ENCODE peak calls at places on chromosome 12, in four cellular contexts. M, C, I and D are unnamed samples.

GRCh38 chr12:22287776-22288621 is 46.5 kb downstream of the ST8SIA1 start:
- DNase-seq in M (no peak), C (no peak), I (peak; percentile 70), D (no peak)

GRCh38 chr12:30931222-30931621 is 4.7 kb downstream of the TSPAN11 start:
- DNase-seq in M (no peak), C (no peak), I (no peak), D (no peak)

GRCh38 chr12:120972870-120973543 is 5.3 kb upstream of the HNF1A start:
- DNase-seq in M (peak; percentile 90), C (no peak), I (no peak), D (no peak)

GRCh38 chr12:49808686-49809368 is 19.4 kb downstream of the NCKAP5L start:
- DNase-seq in M (no peak), C (no peak), I (peak; percentile 19), D (no peak)

GRCh38 chr12:116442981-116443380 is 116.2 kb upstream of the MAP1LC3B2 start:
- DNase-seq in M (no peak), C (no peak), I (peak; percentile 72), D (no peak)

GRCh38 chr12:54786081-54786480 is 68.2 kb upstream of the MUCL1 start:
- DNase-seq in M (no peak), C (no peak), I (no peak), D (no peak)

GRCh38 chr12:42935756-42936155 is 346.2 kb upstream of the PRICKLE1 start:
- DNase-seq in M (no peak), C (no peak), I (peak; percentile 78), D (no peak)

GRCh38 chr12:113633678-113634332 is 162.1 kb upstream of the LHX5 start:
- DNase-seq in M (no peak), C (no peak), I (no peak), D (no peak)

GRCh38 chr12:131673519-131674265 is 37.2 kb upstream of the SFSWAP start:
- DNase-seq in M (no peak), C (no peak), I (peak; percentile 10), D (no peak)

GRCh38 chr12:66647034-66647691 is 31.7 kb downstream of the GRIP1 start:
- DNase-seq in M (no peak), C (no peak), I (peak; percentile 89), D (no peak)

GRCh38 chr12:61530456-61530855 is 729.7 kb upstream of the USP15 start:
- DNase-seq in M (no peak), C (no peak), I (no peak), D (no peak)

GRCh38 chr12:6701078-6701768 is 608 bp upstream of the PIANP start:
- DNase-seq in M (no peak), C (no peak), I (no peak), D (no peak)

GRCh38 chr12:267581-268482 is 5.2 kb upstream of the SLC6A13 start:
- DNase-seq in M (no peak), C (no peak), I (peak; percentile 39), D (no peak)

GRCh38 chr12:238736-239398 is 23.8 kb downstream of the SLC6A13 start:
- DNase-seq in M (no peak), C (no peak), I (no peak), D (no peak)

GRCh38 chr12:47989023-47989417 is 15.3 kb downstream of the COL2A1 start:
- DNase-seq in M (no peak), C (no peak), I (no peak), D (no peak)

GRCh38 chr12:131799828-131800593 is 28.2 kb upstream of the MMP17 start:
- DNase-seq in M (no peak), C (no peak), I (no peak), D (no peak)

GRCh38 chr12:113899844-113900471 is 66.2 kb downstream of the RBM19 start:
- DNase-seq in M (no peak), C (peak; percentile 26), I (no peak), D (no peak)

GRCh38 chr12:106195638-106196037 is 52.2 kb downstream of the CKAP4 start:
- DNase-seq in M (peak; percentile 72), C (peak; percentile 60), I (peak; percentile 10), D (no peak)

GRCh38 chr12:77347009-77347408 is 281.6 kb upstream of the E2F7 start:
- DNase-seq in M (no peak), C (no peak), I (no peak), D (no peak)

GRCh38 chr12:121388421-121388981 is 11.4 kb upstream of the RNF34 start:
- DNase-seq in M (peak; percentile 66), C (no peak), I (peak; percentile 94), D (no peak)

GRCh38 chr12:93237235-93237915 is 140.3 kb upstream of the NUDT4 start:
- DNase-seq in M (peak; percentile 13), C (no peak), I (no peak), D (no peak)

GRCh38 chr12:7859552-7859951 is 13.2 kb downstream of the SLC2A14 start:
- DNase-seq in M (no peak), C (no peak), I (peak; percentile 81), D (no peak)

DNA sequence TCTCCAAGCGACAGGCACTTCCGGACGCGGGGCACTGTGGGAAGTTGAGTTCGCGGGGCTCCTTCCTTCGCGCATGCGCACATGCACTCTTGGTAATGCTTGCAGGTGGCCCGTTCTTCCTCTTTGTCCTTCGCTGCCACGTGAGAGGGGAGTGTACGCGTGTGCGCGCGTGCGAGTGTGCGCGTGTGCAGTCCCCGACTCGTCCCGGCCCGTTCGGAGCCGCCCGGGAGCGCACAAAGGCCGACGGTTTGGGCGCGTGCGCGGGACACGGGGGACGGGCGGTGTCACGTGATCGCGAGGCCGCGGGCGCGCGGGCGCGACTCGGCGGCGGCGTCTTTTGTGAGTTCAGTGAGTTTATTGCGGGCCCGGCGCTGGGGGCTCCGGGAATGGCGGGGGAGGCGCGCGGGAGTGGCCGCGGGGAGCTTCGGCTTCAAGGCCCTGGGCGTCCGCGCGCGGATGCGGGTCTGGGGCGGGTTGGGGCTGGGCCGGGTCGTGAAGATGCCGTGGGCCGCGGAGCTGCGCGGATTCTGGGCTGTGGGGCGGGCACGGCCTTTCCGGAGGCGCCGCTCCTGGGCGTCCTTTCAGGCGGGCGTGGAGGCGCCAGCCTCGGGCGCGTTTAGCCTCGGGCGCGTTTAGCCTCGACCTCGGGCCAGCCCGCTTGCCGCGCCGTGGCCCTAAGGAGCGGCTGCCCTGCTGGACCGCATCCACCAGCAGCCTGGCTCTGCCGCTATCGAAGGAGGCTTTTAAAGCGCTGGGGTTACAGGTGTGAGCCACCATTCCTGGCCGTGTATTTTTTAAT is at the start of gene ZNF84:
- DNase-seq in M (peak; percentile 97), C (peak; percentile 94), I (peak; percentile 98), D (peak; percentile 83)
- TF ChIP-seq POLR2A in M (peak; percentile 59), C (peak; percentile 12), I (peak; percentile 79), D (peak; percentile 81)

GRCh38 chr12:111758120-111758561 is 8.6 kb upstream of the ALDH2 start:
- DNase-seq in M (no peak), C (peak; percentile 85), I (no peak), D (no peak)

GRCh38 chr12:111761706-111762105 is 5.0 kb upstream of the ALDH2 start:
- DNase-seq in M (no peak), C (no peak), I (no peak), D (no peak)

GRCh38 chr12:111759276-111759675 is 7.5 kb upstream of the ALDH2 start:
- DNase-seq in M (no peak), C (no peak), I (no peak), D (no peak)

GRCh38 chr12:111759991-111760390 is 6.7 kb upstream of the ALDH2 start:
- DNase-seq in M (no peak), C (no peak), I (no peak), D (no peak)

GRCh38 chr12:111761099-111761498 is 5.6 kb upstream of the ALDH2 start:
- DNase-seq in M (no peak), C (no peak), I (no peak), D (no peak)
- H3K27ac ChIP-seq in M (no peak overlapping the region), C (no peak overlapping the region), I (no peak overlapping the region), D (no peak overlapping the region)

GRCh38 chr12:109995703-109996482 is at the start of gene GIT2:
- DNase-seq in M (peak; percentile 91), C (peak; percentile 91), I (peak; percentile 90), D (peak; percentile 74)

GRCh38 chr12:109994262-109995175 is 1.6 kb downstream of the GIT2 start:
- DNase-seq in M (no peak), C (no peak), I (no peak), D (no peak)

GRCh38 chr12:109991586-109991985 is 4.6 kb downstream of the GIT2 start:
- DNase-seq in M (no peak), C (no peak), I (no peak), D (no peak)

GRCh38 chr12:109995366-109995702 is 834 bp downstream of the GIT2 start:
- DNase-seq in M (no peak), C (no peak), I (no peak), D (no peak)

GRCh38 chr12:109993091-109993490 is 3.1 kb downstream of the GIT2 start:
- DNase-seq in M (no peak), C (no peak), I (no peak), D (no peak)
- H3K4me3 ChIP-seq in M (no peak overlapping the region), C (no peak overlapping the region), I (no peak overlapping the region), D (no peak overlapping the region)

GRCh38 chr12:27967551-27968054 is 4.9 kb downstream of the PTHLH start:
- DNase-seq in M (no peak), C (no peak), I (peak; percentile 29), D (no peak)

GRCh38 chr12:27970391-27970980 is 2.0 kb downstream of the PTHLH start:
- DNase-seq in M (no peak), C (no peak), I (peak; percentile 29), D (no peak)

GRCh38 chr12:27969901-27970390 is 2.6 kb downstream of the PTHLH start:
- DNase-seq in M (peak; percentile 38), C (peak; percentile 76), I (peak; percentile 53), D (no peak)

GRCh38 chr12:27970981-27971489 is 1.5 kb downstream of the PTHLH start:
- DNase-seq in M (no peak), C (no peak), I (no peak), D (no peak)

GRCh38 chr12:27969011-27969900 is 3.3 kb downstream of the PTHLH start:
- DNase-seq in M (no peak), C (no peak), I (peak; percentile 29), D (no peak)
- TF ChIP-seq POLR2A in M (no peak), C (no peak), I (peak; percentile 66), D (no peak)

GRCh38 chr12:70151993-70152392 is 91.2 kb upstream of the CNOT2 start:
- DNase-seq in M (no peak), C (no peak), I (no peak), D (no peak)
- H3K27ac ChIP-seq in M (no peak overlapping the region), C (no peak overlapping the region), I (no peak overlapping the region), D (no peak overlapping the region)

DNA sequence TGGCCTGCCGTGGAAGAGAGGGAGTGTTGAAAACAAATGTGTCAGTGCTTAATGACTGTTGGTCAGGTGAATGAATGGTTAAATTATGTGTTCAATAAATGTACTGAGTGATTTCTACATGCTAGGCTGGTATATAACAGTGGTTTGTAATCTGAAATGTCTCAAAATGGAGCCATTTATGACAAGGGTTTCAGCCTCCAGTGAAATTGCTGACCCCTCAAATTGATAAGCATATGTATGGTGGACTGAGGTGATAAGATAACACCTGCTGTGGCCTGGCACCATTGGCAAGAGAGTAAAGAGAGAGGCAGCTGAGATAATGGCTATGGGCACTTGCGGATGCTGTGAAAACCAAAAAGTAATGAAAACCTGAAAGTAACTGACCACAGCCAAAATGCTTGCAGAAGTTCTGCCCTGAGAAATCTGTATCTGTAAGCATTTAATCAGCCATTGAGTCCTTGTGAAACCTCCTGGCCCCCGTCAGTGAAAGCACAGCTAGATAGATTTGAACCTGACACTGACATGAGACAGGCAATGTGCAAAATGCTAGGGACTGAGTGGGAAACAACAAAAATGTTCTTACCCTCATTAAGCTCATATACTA is 1.4 kb upstream of the BCAT1 start:
- DNase-seq in M (no peak), C (no peak), I (no peak), D (no peak)
- H3K4me3 ChIP-seq in M (no peak overlapping the region), C (no peak overlapping the region), I (no peak overlapping the region), D (no peak overlapping the region)